ENCODE peak calls at places on chromosomes 6 and 20, in five cellular contexts. C is IMR-90, W is endothelial cell of umbilical vein, T is stomach, E is GM12878. Q is an unnamed sample.

GRCh38 chr20:58048096-58048702 is 180.3 kb downstream of the ANKRD60 start:
- DNase-seq in C (peak), W (peak), T (no peak), E (no peak), Q (no peak)

GRCh38 chr20:44166008-44166407 is 21.0 kb downstream of the JPH2 start:
- DNase-seq in C (peak), W (no peak), T (no peak), E (no peak), Q (no peak)

GRCh38 chr6:130771741-130772140 is 55.5 kb upstream of the SMLR1 start:
- DNase-seq in C (no peak), W (no peak), T (no peak), E (no peak), Q (no peak)

GRCh38 chr20:3654326-3655031 is 8.7 kb downstream of the GFRA4 start:
- DNase-seq in C (no peak), W (no peak), T (no peak), E (no peak), Q (no peak)

GRCh38 chr6:151391021-151391470 is 313 bp downstream of the ZBTB2 start:
- DNase-seq in C (peak), W (peak), T (peak), E (no peak), Q (no peak)

GRCh38 chr20:2610941-2611720 is 41.3 kb upstream of the NOP56 start:
- DNase-seq in C (no peak), W (no peak), T (no peak), E (no peak), Q (no peak)

GRCh38 chr20:38450412-38450975 is 15.4 kb upstream of the SNHG17 start:
- DNase-seq in C (peak), W (peak), T (no peak), E (no peak), Q (no peak)

GRCh38 chr6:2961971-2962370 is 9.4 kb downstream of the SERPINB6 start:
- DNase-seq in C (no peak), W (no peak), T (peak), E (no peak), Q (no peak)

GRCh38 chr6:94751641-94752329 is 825.5 kb upstream of the MANEA start:
- DNase-seq in C (no peak), W (no peak), T (no peak), E (peak), Q (no peak)

GRCh38 chr6:57216235-57217101 is 5.6 kb downstream of the RAB23 start:
- DNase-seq in C (peak), W (no peak), T (peak), E (no peak), Q (no peak)

GRCh38 chr6:5135783-5136376 is 50.7 kb downstream of the PPP1R3G start:
- DNase-seq in C (no peak), W (peak), T (no peak), E (no peak), Q (peak)

GRCh38 chr6:87944541-87944954 is 103.1 kb upstream of the SPACA1 start:
- DNase-seq in C (peak), W (no peak), T (peak), E (no peak), Q (no peak)

GRCh38 chr6:141562181-141562800 is 570.4 kb upstream of the GJE1 start:
- DNase-seq in C (no peak), W (peak), T (no peak), E (no peak), Q (no peak)
- TF ChIP-seq POLR2A in C (no peak), W (no peak), T (no peak), E (no peak), Q (no peak)

GRCh38 chr20:37406010-37406998 is 60.4 kb downstream of the SRC start:
- DNase-seq in C (peak), W (peak), T (peak), E (no peak), Q (no peak)
- TF ChIP-seq POLR2A in C (no peak), W (peak), T (no peak), E (peak), Q (peak)

GRCh38 chr20:46689082-46689753 is at the start of gene TP53RK:
- DNase-seq in C (peak), W (peak), T (peak), E (peak), Q (peak)
- TF ChIP-seq POLR2A in C (peak), W (peak), T (no peak), E (peak), Q (no peak)

DNA sequence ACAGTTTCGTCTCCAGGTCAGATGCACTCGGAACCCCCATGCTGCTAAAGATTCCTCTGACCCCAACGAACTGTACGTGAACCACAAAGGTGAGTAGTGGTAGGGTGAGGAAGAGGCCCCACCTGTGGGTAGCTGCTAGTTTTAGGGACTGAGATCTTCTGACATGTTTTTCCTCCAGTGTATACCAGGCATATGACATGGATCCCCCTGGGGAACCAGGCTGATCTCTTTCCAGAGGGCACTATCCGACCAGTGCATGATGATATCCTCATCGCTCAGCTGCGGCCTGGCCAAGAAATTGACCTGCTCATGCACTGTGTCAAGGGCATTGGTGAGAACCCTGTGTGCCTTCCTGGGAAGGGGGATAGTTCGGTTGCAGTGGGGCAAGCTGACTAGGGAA is 3.2 kb downstream of the POLR1C start:
- DNase-seq in C (no peak), W (no peak), T (no peak), E (no peak), Q (no peak)
- TF ChIP-seq POLR2A in C (no peak), W (no peak), T (no peak), E (peak), Q (no peak)

DNA sequence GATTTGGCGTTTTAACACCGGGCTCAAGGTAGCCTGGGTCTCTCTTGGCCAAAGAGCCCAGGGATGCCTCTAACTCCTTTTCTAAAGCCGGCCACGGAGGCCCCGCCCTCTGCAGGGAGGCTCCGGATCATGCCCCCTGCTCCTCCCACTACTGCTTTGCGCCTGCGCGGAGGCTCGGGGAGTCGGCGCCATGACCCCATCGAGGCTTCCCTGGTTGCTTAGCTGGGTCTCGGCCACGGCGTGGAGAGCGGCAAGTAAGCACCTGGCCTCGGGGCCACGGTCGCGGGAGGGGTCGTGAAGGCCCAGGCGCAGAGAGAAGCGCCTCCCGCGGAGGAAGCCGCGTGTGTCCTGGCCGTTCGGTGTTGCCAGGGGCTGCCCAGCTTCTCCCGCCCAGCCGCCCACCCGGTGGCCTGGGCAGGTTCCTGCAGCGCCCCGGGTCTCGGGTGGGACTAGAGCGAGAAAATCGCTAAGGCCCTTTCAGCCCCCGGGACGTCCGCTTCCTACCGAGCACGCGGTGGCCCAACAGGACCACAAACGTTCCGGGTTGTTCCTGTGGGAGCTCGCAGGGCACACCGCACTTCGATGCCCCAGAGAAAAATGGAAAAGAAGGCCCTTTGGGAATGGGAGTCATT is at the start of gene SDHAF4:
- DNase-seq in C (peak), W (peak), T (peak), E (peak), Q (peak)
- TF ChIP-seq POLR2A in C (no peak), W (peak), T (no peak), E (peak), Q (peak)

GRCh38 chr20:15079594-15080340 is 742.4 kb upstream of the FLRT3 start:
- DNase-seq in C (no peak), W (no peak), T (no peak), E (no peak), Q (no peak)

GRCh38 chr20:15076785-15077184 is 739.4 kb upstream of the FLRT3 start:
- DNase-seq in C (no peak), W (no peak), T (no peak), E (no peak), Q (no peak)

GRCh38 chr20:15077733-15078132 is 740.3 kb upstream of the FLRT3 start:
- DNase-seq in C (no peak), W (no peak), T (no peak), E (no peak), Q (no peak)

GRCh38 chr20:15075586-15075985 is 738.2 kb upstream of the FLRT3 start:
- DNase-seq in C (no peak), W (no peak), T (no peak), E (no peak), Q (no peak)

DNA sequence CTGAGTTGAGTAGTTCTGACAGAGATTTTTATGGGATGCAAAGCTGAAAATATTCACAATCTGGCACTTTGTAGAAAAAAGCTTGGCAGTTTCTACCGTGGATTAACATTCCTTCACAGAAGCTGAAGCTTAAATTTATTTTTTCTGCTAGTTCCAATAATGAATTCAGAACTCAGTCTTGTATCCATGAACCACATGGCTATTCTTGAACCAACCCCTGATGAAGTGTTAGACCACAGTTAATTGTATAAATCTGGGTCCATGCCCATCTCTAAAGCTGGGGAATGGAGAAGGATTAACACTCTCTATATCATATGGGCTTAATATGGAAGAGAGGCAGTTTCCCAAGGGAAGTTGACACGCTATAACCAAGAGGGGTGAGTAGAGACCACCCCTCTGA is 743.9 kb upstream of the FLRT3 start:
- DNase-seq in C (no peak), W (no peak), T (no peak), E (no peak), Q (no peak)
- TF ChIP-seq POLR2A in C (no peak), W (no peak), T (no peak), E (no peak), Q (no peak)